ENCODE peak calls at places on chromosome 20, in four cellular contexts. One of them, this sample, is unnamed.
A peak's percentile ranks its signal among the peaks of the same experiment; 100 is the strongest.

GRCh38 chr20:38043512-38044300 is 10.2 kb downstream of the RPRD1B start:
- DNase-seq in body of pancreas: no peak
- DNase-seq in CD4-positive, alpha-beta T cell: no peak
- DNase-seq in CD8-positive, alpha-beta T cell: no peak
- DNase-seq in this sample: no peak

GRCh38 chr20:49999329-49999728 is 16.5 kb downstream of the SNAI1 start:
- DNase-seq in body of pancreas: no peak
- DNase-seq in CD4-positive, alpha-beta T cell: no peak
- DNase-seq in CD8-positive, alpha-beta T cell: no peak
- DNase-seq in this sample: no peak

GRCh38 chr20:61933481-61933950 is 132.2 kb downstream of the TAF4 start:
- DNase-seq in body of pancreas: no peak
- DNase-seq in CD4-positive, alpha-beta T cell: no peak
- DNase-seq in CD8-positive, alpha-beta T cell: no peak
- DNase-seq in this sample: no peak

GRCh38 chr20:818001-818664 is 15.4 kb upstream of the FAM110A start:
- DNase-seq in body of pancreas: no peak
- DNase-seq in CD4-positive, alpha-beta T cell: no peak
- DNase-seq in CD8-positive, alpha-beta T cell: no peak
- DNase-seq in this sample: no peak

GRCh38 chr20:37266940-37267683 is 5.5 kb upstream of the GHRH start:
- DNase-seq in body of pancreas: no peak
- DNase-seq in CD4-positive, alpha-beta T cell: no peak
- DNase-seq in CD8-positive, alpha-beta T cell: no peak
- DNase-seq in this sample: no peak

GRCh38 chr20:23446505-23446904 is 6.2 kb downstream of the CST11 start:
- DNase-seq in body of pancreas: peak; percentile 63
- DNase-seq in CD4-positive, alpha-beta T cell: no peak
- DNase-seq in CD8-positive, alpha-beta T cell: no peak
- DNase-seq in this sample: peak; percentile 22

GRCh38 chr20:1945134-1945618 is 48.7 kb downstream of the PDYN start:
- DNase-seq in body of pancreas: peak; percentile 92
- DNase-seq in CD4-positive, alpha-beta T cell: no peak
- DNase-seq in CD8-positive, alpha-beta T cell: no peak
- DNase-seq in this sample: no peak

GRCh38 chr20:14498809-14499208 is 161.4 kb upstream of the FLRT3 start:
- DNase-seq in body of pancreas: no peak
- DNase-seq in CD4-positive, alpha-beta T cell: no peak
- DNase-seq in CD8-positive, alpha-beta T cell: no peak
- DNase-seq in this sample: no peak

GRCh38 chr20:62088258-62089127 is 22.8 kb upstream of the TAF4 start:
- DNase-seq in body of pancreas: no peak
- DNase-seq in CD4-positive, alpha-beta T cell: no peak
- DNase-seq in CD8-positive, alpha-beta T cell: no peak
- DNase-seq in this sample: no peak

DNA sequence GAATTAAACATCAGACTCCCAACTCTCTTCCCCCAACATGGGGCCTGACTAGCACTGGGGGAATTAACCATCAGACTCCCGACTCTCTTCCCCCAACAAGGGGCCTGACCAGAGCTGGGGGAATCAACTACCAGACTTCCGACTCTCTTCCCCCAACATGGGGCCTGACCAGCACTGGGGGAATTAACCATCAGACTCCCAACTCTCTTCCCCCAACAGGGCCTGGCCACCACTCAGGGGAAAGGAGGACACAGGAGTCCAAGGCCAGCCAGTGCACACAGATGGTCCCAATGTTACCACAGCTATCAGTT is 13.1 kb downstream of the CST7 start:
- DNase-seq in body of pancreas: no peak
- DNase-seq in CD4-positive, alpha-beta T cell: no peak
- DNase-seq in CD8-positive, alpha-beta T cell: no peak
- DNase-seq in this sample: no peak
- H3K27ac ChIP-seq in body of pancreas: no peak overlapping the region
- H3K27ac ChIP-seq in CD4-positive, alpha-beta T cell: no peak overlapping the region
- H3K27ac ChIP-seq in CD8-positive, alpha-beta T cell: peak overlapping the region; percentile 58
- H3K27ac ChIP-seq in this sample: no peak overlapping the region

GRCh38 chr20:51333446-51333845 is 209.1 kb downstream of the NFATC2 start:
- DNase-seq in body of pancreas: no peak
- DNase-seq in CD4-positive, alpha-beta T cell: no peak
- DNase-seq in CD8-positive, alpha-beta T cell: no peak
- DNase-seq in this sample: no peak
- H3K27ac ChIP-seq in body of pancreas: no peak overlapping the region
- H3K27ac ChIP-seq in CD4-positive, alpha-beta T cell: no peak overlapping the region
- H3K27ac ChIP-seq in CD8-positive, alpha-beta T cell: no peak overlapping the region
- H3K27ac ChIP-seq in this sample: no peak overlapping the region

DNA sequence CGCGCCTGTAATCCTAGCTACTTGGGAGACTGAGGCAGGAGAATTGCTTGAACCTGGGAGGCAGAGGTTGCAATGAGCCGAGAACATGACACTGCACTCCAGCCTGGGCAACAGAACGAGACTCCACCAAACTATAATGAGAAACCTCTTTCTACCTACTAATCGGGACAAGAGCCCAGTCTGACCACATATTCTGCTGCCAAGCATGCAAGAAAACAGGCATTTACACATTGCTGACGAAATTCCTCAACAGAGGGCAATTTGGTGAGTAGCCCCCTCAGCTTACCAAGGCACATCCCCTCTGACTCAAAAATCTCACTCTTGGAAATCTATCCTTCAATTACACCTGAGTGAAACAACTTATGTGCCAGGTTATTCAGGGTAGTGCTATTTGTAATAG is 81.2 kb downstream of the SLC23A2 start:
- DNase-seq in body of pancreas: no peak
- DNase-seq in CD4-positive, alpha-beta T cell: no peak
- DNase-seq in CD8-positive, alpha-beta T cell: no peak
- DNase-seq in this sample: no peak
- H3K27ac ChIP-seq in body of pancreas: no peak overlapping the region
- H3K27ac ChIP-seq in CD4-positive, alpha-beta T cell: no peak overlapping the region
- H3K27ac ChIP-seq in CD8-positive, alpha-beta T cell: no peak overlapping the region
- H3K27ac ChIP-seq in this sample: no peak overlapping the region

DNA sequence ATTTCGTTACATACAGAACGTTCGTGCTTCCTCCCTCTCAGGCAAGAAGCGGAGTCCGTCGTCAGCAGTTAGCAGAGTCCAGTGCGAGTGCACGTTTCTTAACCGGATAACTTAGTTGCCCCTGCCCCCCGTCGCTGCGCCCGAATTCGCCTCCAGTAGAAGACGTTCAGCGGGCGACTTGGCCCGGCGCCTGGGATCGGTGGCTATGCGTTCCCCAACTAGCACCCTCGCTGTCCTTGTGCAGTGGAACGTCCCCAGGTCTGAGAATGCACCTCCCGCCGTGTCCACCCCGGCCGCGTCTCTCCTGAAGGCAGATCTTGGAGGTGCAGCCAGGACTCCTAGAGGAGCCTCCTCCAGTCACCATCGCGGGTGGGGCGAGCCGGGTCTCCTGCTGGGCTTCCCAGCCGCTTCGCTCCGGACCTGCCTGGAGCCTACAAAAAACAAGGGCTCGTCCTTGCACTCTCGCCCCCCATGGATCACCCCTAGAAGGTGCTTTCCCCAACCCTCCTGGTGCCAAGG is 890 bp upstream of the PCSK2 start:
- DNase-seq in body of pancreas: peak; percentile 30
- DNase-seq in CD4-positive, alpha-beta T cell: no peak
- DNase-seq in CD8-positive, alpha-beta T cell: no peak
- DNase-seq in this sample: peak; percentile 6
- H3K27ac ChIP-seq in body of pancreas: no peak overlapping the region
- H3K27ac ChIP-seq in CD4-positive, alpha-beta T cell: no peak overlapping the region
- H3K27ac ChIP-seq in CD8-positive, alpha-beta T cell: no peak overlapping the region
- H3K27ac ChIP-seq in this sample: no peak overlapping the region

DNA sequence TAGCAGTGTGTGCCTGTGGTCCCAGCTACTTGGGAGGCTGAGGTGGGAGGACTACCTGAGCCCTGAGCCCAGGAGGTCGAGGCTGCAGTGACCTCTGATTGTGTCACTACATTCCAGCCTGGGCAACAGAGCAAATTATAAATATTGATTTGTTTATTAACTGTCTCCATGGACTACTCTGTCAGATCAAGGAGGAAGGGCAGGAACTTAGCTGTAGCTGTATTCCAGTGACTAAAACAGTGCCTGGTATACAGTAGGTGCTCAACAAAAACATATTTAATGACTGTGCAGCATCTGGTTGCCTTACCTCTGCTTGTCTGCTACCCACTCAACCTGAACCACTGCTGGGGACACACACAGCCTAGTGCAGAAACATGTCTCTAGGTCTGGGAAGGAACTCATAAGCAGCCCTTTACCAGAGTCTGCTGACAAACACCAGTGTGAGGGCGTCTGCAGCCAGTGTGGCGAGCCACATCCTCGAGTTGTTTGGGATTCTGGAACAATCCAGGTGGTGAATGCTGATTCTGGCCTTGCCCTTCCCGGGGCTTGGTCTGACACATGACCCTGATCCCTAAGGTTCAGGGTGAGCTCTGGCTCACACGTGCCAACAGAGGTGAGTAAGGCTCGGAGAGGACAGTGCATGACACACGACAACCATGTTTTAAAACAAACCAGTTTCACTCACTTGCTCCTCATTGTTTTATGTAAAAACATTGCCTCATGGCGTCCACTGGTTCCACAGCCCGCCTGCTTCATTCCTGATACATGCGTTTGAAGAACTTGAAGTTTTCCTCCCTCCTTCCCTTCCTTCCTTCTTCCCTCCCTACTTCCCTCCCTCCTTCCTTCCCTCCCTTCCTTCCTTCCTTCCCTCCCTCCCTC is 117.9 kb upstream of the ZNF217 start:
- DNase-seq in body of pancreas: no peak
- DNase-seq in CD4-positive, alpha-beta T cell: no peak
- DNase-seq in CD8-positive, alpha-beta T cell: no peak
- DNase-seq in this sample: no peak
- H3K27ac ChIP-seq in body of pancreas: no peak overlapping the region
- H3K27ac ChIP-seq in CD4-positive, alpha-beta T cell: no peak overlapping the region
- H3K27ac ChIP-seq in CD8-positive, alpha-beta T cell: no peak overlapping the region
- H3K27ac ChIP-seq in this sample: no peak overlapping the region

DNA sequence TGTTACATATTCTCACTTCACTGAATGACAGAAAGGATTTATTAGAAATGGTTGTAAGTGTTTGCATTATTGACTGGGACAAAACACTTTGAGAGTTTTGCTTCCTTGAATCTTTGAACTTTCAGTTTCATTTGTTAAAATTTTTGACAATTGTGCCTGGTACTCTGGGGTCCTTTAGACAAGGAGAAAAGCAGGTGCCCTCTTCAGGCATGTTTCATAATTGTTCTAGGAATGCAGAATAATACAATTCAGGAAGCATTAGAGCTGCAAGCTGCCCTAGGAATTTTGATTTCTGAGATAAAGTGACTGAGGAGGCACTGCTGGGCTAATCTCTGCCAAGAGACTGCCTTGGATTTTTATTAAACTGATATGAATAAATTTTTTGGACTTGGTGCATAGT is 49.7 kb downstream of the TOP1 start:
- DNase-seq in body of pancreas: no peak
- DNase-seq in CD4-positive, alpha-beta T cell: no peak
- DNase-seq in CD8-positive, alpha-beta T cell: no peak
- DNase-seq in this sample: no peak
- H3K27ac ChIP-seq in body of pancreas: peak overlapping the region; percentile 31
- H3K27ac ChIP-seq in CD4-positive, alpha-beta T cell: no peak overlapping the region
- H3K27ac ChIP-seq in CD8-positive, alpha-beta T cell: no peak overlapping the region
- H3K27ac ChIP-seq in this sample: no peak overlapping the region

DNA sequence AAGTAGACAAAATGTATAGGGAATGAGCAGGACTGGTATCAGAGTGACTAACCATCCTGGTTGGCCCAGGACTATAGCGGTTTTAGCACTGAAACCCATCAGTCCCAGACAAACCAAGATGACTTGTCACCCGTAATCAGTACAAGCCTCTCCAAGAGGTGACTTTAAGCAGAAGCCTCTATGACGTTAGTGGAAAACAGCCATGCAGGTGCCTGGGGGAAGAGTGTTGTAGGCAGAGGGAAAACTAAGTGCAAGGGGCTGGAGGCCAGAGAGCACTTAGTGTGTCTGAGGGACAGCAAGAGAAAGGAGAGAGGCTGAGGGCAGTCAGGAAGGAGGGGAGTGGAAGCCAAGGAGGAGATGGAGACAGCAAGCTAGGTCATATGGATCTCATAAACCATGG is 2.1 kb downstream of the SGK2 start:
- DNase-seq in body of pancreas: no peak
- DNase-seq in CD4-positive, alpha-beta T cell: no peak
- DNase-seq in CD8-positive, alpha-beta T cell: no peak
- DNase-seq in this sample: no peak
- H3K27ac ChIP-seq in body of pancreas: no peak overlapping the region
- H3K27ac ChIP-seq in CD4-positive, alpha-beta T cell: no peak overlapping the region
- H3K27ac ChIP-seq in CD8-positive, alpha-beta T cell: no peak overlapping the region
- H3K27ac ChIP-seq in this sample: no peak overlapping the region

GRCh38 chr20:12740647-12741046 is 268.1 kb upstream of the SPTLC3 start:
- DNase-seq in body of pancreas: no peak
- DNase-seq in CD4-positive, alpha-beta T cell: no peak
- DNase-seq in CD8-positive, alpha-beta T cell: no peak
- DNase-seq in this sample: no peak
- H3K27ac ChIP-seq in body of pancreas: no peak overlapping the region
- H3K27ac ChIP-seq in CD4-positive, alpha-beta T cell: no peak overlapping the region
- H3K27ac ChIP-seq in CD8-positive, alpha-beta T cell: no peak overlapping the region
- H3K27ac ChIP-seq in this sample: no peak overlapping the region